ENCODE peak calls at places on chromosomes 3 and 15, in eight cellular contexts. O is body of pancreas, S is lower lobe of right lung, M is heart right ventricle, R is osteoblast, G is psoas muscle, P is spleen, V is uterus. D is an unnamed sample.

GRCh38 chr15:89640245-89640644 is 15.0 kb downstream of the KIF7 start:
- DNase-seq in O (no peak), S (no peak), M (no peak), R (no peak), G (no peak), P (no peak), V (no peak), D (no peak)

GRCh38 chr3:155386817-155387403 is 93.4 kb upstream of the STRIT1 start:
- DNase-seq in O (no peak), S (no peak), M (no peak), R (no peak), G (no peak), P (no peak), V (no peak), D (no peak)

GRCh38 chr3:56988874-56989433 is 71.5 kb upstream of the SPATA12 start:
- DNase-seq in O (peak; percentile 82), S (peak; percentile 60), M (peak; percentile 65), R (peak; percentile 86), G (peak; percentile 60), P (peak; percentile 84), V (peak; percentile 91), D (peak; percentile 85)

GRCh38 chr15:77825143-77825542 is 192.4 kb upstream of the LINGO1 start:
- DNase-seq in O (no peak), S (peak; percentile 12), M (no peak), R (peak; percentile 35), G (no peak), P (peak; percentile 46), V (no peak), D (no peak)

GRCh38 chr15:89533861-89534544 is 37.6 kb upstream of the RHCG start:
- DNase-seq in O (no peak), S (no peak), M (no peak), R (no peak), G (no peak), P (no peak), V (no peak), D (no peak)

GRCh38 chr15:28123408-28124023 is 24.4 kb upstream of the OCA2 start:
- DNase-seq in O (peak; percentile 92), S (peak; percentile 68), M (peak; percentile 44), R (peak; percentile 91), G (peak; percentile 51), P (no peak), V (no peak), D (peak; percentile 84)

GRCh38 chr3:110327870-110328269 is 743.7 kb upstream of the NECTIN3 start:
- DNase-seq in O (no peak), S (no peak), M (no peak), R (no peak), G (no peak), P (no peak), V (no peak), D (no peak)

GRCh38 chr3:97293596-97294131 is 470.9 kb upstream of the ARL6 start:
- DNase-seq in O (no peak), S (no peak), M (no peak), R (no peak), G (no peak), P (no peak), V (no peak), D (no peak)

GRCh38 chr3:100522125-100522524 is 29.7 kb downstream of the TMEM45A start:
- DNase-seq in O (no peak), S (no peak), M (no peak), R (no peak), G (no peak), P (no peak), V (no peak), D (no peak)

GRCh38 chr3:152870027-152870426 is 35.1 kb downstream of the P2RY1 start:
- DNase-seq in O (no peak), S (no peak), M (no peak), R (no peak), G (no peak), P (no peak), V (no peak), D (no peak)

GRCh38 chr3:106913111-106913698 is 464.0 kb upstream of the CCDC54 start:
- DNase-seq in O (no peak), S (no peak), M (no peak), R (peak; percentile 77), G (no peak), P (no peak), V (no peak), D (no peak)

GRCh38 chr3:88180398-88180999 is 30.7 kb downstream of the C3orf38 start:
- DNase-seq in O (no peak), S (no peak), M (no peak), R (peak; percentile 32), G (no peak), P (no peak), V (no peak), D (no peak)

GRCh38 chr3:17795280-17795679 is 52.8 kb upstream of the TBC1D5 start:
- DNase-seq in O (no peak), S (no peak), M (no peak), R (no peak), G (no peak), P (no peak), V (no peak), D (no peak)

GRCh38 chr15:49060710-49061483 is 14.7 kb upstream of the SECISBP2L start:
- DNase-seq in O (no peak), S (no peak), M (no peak), R (peak; percentile 48), G (no peak), P (no peak), V (no peak), D (no peak)

GRCh38 chr3:107884028-107884427 is 206.8 kb downstream of the CD47 start:
- DNase-seq in O (no peak), S (no peak), M (no peak), R (no peak), G (no peak), P (no peak), V (no peak), D (no peak)

GRCh38 chr3:15399970-15400369 is 27.4 kb downstream of the METTL6 start:
- DNase-seq in O (no peak), S (no peak), M (no peak), R (no peak), G (no peak), P (no peak), V (no peak), D (no peak)

GRCh38 chr3:8319935-8320634 is 181.5 kb upstream of the LMCD1 start:
- DNase-seq in O (no peak), S (no peak), M (no peak), R (peak; percentile 80), G (no peak), P (no peak), V (no peak), D (no peak)

GRCh38 chr3:196471551-196471950 is 32.0 kb downstream of the RNF168 start:
- DNase-seq in O (no peak), S (no peak), M (no peak), R (no peak), G (no peak), P (no peak), V (no peak), D (no peak)

GRCh38 chr3:165196577-165197561 is 685 bp upstream of the SLITRK3 start:
- DNase-seq in O (no peak), S (no peak), M (no peak), R (peak; percentile 51), G (peak; percentile 23), P (no peak), V (peak; percentile 17), D (no peak)

GRCh38 chr3:196726788-196727675 is 12.6 kb upstream of the PAK2 start:
- DNase-seq in O (no peak), S (no peak), M (no peak), R (peak; percentile 90), G (no peak), P (no peak), V (no peak), D (no peak)

GRCh38 chr15:42378011-42378410 is 18.7 kb downstream of the CAPN3 start:
- DNase-seq in O (no peak), S (no peak), M (no peak), R (no peak), G (no peak), P (no peak), V (no peak), D (no peak)

GRCh38 chr3:60010778-60011177 is 961.0 kb upstream of the CFAP20DC start:
- DNase-seq in O (no peak), S (no peak), M (no peak), R (no peak), G (no peak), P (no peak), V (no peak), D (no peak)

GRCh38 chr3:161273589-161274218 is 52.6 kb downstream of the NMD3 start:
- DNase-seq in O (peak; percentile 39), S (no peak), M (no peak), R (no peak), G (no peak), P (no peak), V (no peak), D (peak; percentile 34)

GRCh38 chr15:67413770-67414429 is 107.0 kb upstream of the C15orf61 start:
- DNase-seq in O (no peak), S (no peak), M (no peak), R (peak; percentile 73), G (no peak), P (no peak), V (no peak), D (no peak)
- TF ChIP-seq CTCF in O (no peak), S (no peak), M (no peak), R (no peak), G (no peak), P (no peak), V (no peak), D (no peak)

GRCh38 chr3:187875868-187876267 is 130.6 kb upstream of the BCL6 start:
- DNase-seq in O (no peak), S (no peak), M (no peak), R (no peak), G (no peak), P (no peak), V (no peak), D (no peak)

GRCh38 chr3:187878776-187879524 is 133.7 kb upstream of the BCL6 start:
- DNase-seq in O (no peak), S (no peak), M (no peak), R (peak; percentile 47), G (no peak), P (no peak), V (no peak), D (no peak)

GRCh38 chr3:187880438-187880837 is 135.2 kb upstream of the BCL6 start:
- DNase-seq in O (no peak), S (no peak), M (no peak), R (peak; percentile 61), G (no peak), P (no peak), V (no peak), D (no peak)
- H3K4me1 ChIP-seq in O (no peaks in the 10 kb centered on the region), S (peaks cover 7% of the 10 kb centered on the region), M (no peaks in the 10 kb centered on the region), R (peaks cover 13% of the 10 kb centered on the region), G (no peaks in the 10 kb centered on the region), P (no peaks in the 10 kb centered on the region), V (no peaks in the 10 kb centered on the region), D (no peaks in the 10 kb centered on the region)

GRCh38 chr15:87744815-87745214 is 511.7 kb downstream of the NTRK3 start:
- DNase-seq in O (no peak), S (no peak), M (no peak), R (no peak), G (no peak), P (no peak), V (no peak), D (no peak)
- TF ChIP-seq CTCF in O (no peak), S (no peak), M (no peak), R (no peak), G (no peak), P (no peak), V (no peak), D (no peak)

GRCh38 chr3:174068035-174068434 is 670.5 kb downstream of the NLGN1 start:
- DNase-seq in O (no peak), S (no peak), M (no peak), R (no peak), G (no peak), P (no peak), V (no peak), D (no peak)

GRCh38 chr3:174060431-174060830 is 662.9 kb downstream of the NLGN1 start:
- DNase-seq in O (no peak), S (no peak), M (no peak), R (no peak), G (no peak), P (no peak), V (no peak), D (no peak)

GRCh38 chr3:174062923-174063322 is 665.4 kb downstream of the NLGN1 start:
- DNase-seq in O (no peak), S (no peak), M (no peak), R (no peak), G (no peak), P (no peak), V (no peak), D (no peak)
- H3K4me1 ChIP-seq in O (no peaks in the 10 kb centered on the region), S (no peaks in the 10 kb centered on the region), M (no peaks in the 10 kb centered on the region), R (no peaks in the 10 kb centered on the region), G (no peaks in the 10 kb centered on the region), P (no peaks in the 10 kb centered on the region), V (no peaks in the 10 kb centered on the region), D (no peaks in the 10 kb centered on the region)